ENCODE peak calls at places on chromosomes 5 and 9, in eight cellular contexts. K, N, Z, J, R, A, L and P are unnamed samples.
A peak's percentile ranks its signal among the peaks of the same experiment; 100 is the strongest.

GRCh38 chr9:111900081-111900805 is 3.6 kb downstream of the UGCG start:
- DNase-seq in K (no peak), N (no peak), Z (no peak), J (no peak), R (no peak), A (no peak), L (no peak), P (no peak)

GRCh38 chr9:16358751-16359150 is 511.7 kb downstream of the BNC2 start:
- DNase-seq in K (no peak), N (no peak), Z (no peak), J (no peak), R (no peak), A (no peak), L (no peak), P (no peak)

GRCh38 chr5:93845376-93845775 is 104.0 kb upstream of the POU5F2 start:
- DNase-seq in K (no peak), N (no peak), Z (no peak), J (no peak), R (no peak), A (no peak), L (no peak), P (no peak)

GRCh38 chr9:85600675-85601263 is 141.0 kb downstream of the AGTPBP1 start:
- DNase-seq in K (no peak), N (no peak), Z (no peak), J (peak; percentile 69), R (no peak), A (no peak), L (no peak), P (no peak)

GRCh38 chr5:60959156-60959555 is 14.2 kb downstream of the NDUFAF2 start:
- DNase-seq in K (no peak), N (no peak), Z (no peak), J (no peak), R (no peak), A (no peak), L (peak; percentile 40), P (no peak)

GRCh38 chr5:36528588-36528987 is 77.8 kb upstream of the SLC1A3 start:
- DNase-seq in K (no peak), N (no peak), Z (no peak), J (no peak), R (no peak), A (no peak), L (no peak), P (no peak)

GRCh38 chr9:127058645-127059021 is 63.8 kb downstream of the ANGPTL2 start:
- DNase-seq in K (no peak), N (no peak), Z (no peak), J (no peak), R (no peak), A (no peak), L (peak; percentile 48), P (no peak)

GRCh38 chr9:117488659-117489058 is 73.8 kb upstream of the ASTN2 start:
- DNase-seq in K (no peak), N (no peak), Z (no peak), J (no peak), R (no peak), A (no peak), L (no peak), P (no peak)

GRCh38 chr5:170184007-170184687 is 48.6 kb upstream of the C5orf58 start:
- DNase-seq in K (peak; percentile 85), N (peak; percentile 78), Z (no peak), J (peak; percentile 94), R (no peak), A (peak; percentile 69), L (peak; percentile 37), P (no peak)

GRCh38 chr5:72018158-72018803 is 89.0 kb upstream of the MAP1B start:
- DNase-seq in K (peak; percentile 56), N (peak; percentile 66), Z (peak; percentile 23), J (peak; percentile 84), R (peak; percentile 23), A (peak; percentile 25), L (peak; percentile 58), P (no peak)

GRCh38 chr5:135824541-135825041 is 9.9 kb upstream of the SLC25A48 start:
- DNase-seq in K (no peak), N (no peak), Z (no peak), J (no peak), R (no peak), A (no peak), L (no peak), P (no peak)

GRCh38 chr9:71121275-71122168 is at the start of gene TRPM3:
- DNase-seq in K (no peak), N (peak; percentile 47), Z (no peak), J (peak; percentile 62), R (no peak), A (no peak), L (no peak), P (no peak)

GRCh38 chr5:145680744-145681143 is 154.4 kb downstream of the PRELID2 start:
- DNase-seq in K (no peak), N (peak; percentile 4), Z (no peak), J (no peak), R (no peak), A (no peak), L (no peak), P (no peak)

GRCh38 chr5:145681686-145682085 is 153.5 kb downstream of the PRELID2 start:
- DNase-seq in K (peak; percentile 61), N (peak; percentile 36), Z (peak; percentile 20), J (peak; percentile 56), R (no peak), A (no peak), L (peak; percentile 73), P (no peak)

GRCh38 chr5:145681216-145681615 is 153.9 kb downstream of the PRELID2 start:
- DNase-seq in K (no peak), N (no peak), Z (no peak), J (no peak), R (no peak), A (no peak), L (no peak), P (no peak)

GRCh38 chr5:145678255-145678654 is 156.9 kb downstream of the PRELID2 start:
- DNase-seq in K (no peak), N (no peak), Z (no peak), J (no peak), R (no peak), A (no peak), L (no peak), P (no peak)

DNA sequence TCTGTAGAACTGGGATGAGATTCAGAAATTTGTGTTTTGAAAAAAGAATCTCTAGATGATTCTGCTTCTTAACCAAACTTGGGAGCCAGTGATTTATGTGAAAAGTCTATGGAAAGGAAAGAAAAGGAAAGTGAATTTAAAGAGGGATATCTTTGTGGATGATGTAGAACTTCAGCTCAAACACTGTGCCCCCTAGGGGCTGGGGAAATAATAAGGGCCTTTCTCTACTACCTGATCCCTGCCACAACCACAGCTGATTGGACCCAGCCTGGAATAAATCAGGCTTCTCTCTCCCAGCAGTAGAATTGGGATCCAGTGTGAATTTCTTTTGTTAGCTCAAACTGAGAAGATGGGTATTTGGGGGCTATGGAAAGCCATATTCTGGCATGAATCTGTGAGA is 155.0 kb downstream of the PRELID2 start:
- DNase-seq in K (no peak), N (no peak), Z (no peak), J (peak; percentile 44), R (no peak), A (no peak), L (no peak), P (no peak)
- TF ChIP-seq CTCF in K (no peak), N (peak; percentile 11), Z (peak; percentile 11), J (peak; percentile 29), R (no peak), A (peak; percentile 18), L (no peak), P (peak; percentile 31)

GRCh38 chr9:109460576-109460975 is 37.5 kb downstream of the PTPN3 start:
- DNase-seq in K (no peak), N (no peak), Z (no peak), J (no peak), R (no peak), A (no peak), L (no peak), P (no peak)

GRCh38 chr9:109456811-109457210 is 41.3 kb downstream of the PTPN3 start:
- DNase-seq in K (no peak), N (no peak), Z (no peak), J (no peak), R (no peak), A (no peak), L (no peak), P (no peak)

GRCh38 chr9:109455861-109456260 is 42.2 kb downstream of the PTPN3 start:
- DNase-seq in K (no peak), N (no peak), Z (no peak), J (peak; percentile 46), R (no peak), A (no peak), L (no peak), P (no peak)

GRCh38 chr9:109458453-109459211 is 39.5 kb downstream of the PTPN3 start:
- DNase-seq in K (no peak), N (no peak), Z (no peak), J (no peak), R (no peak), A (no peak), L (no peak), P (no peak)

GRCh38 chr9:109459423-109459822 is 38.7 kb downstream of the PTPN3 start:
- DNase-seq in K (no peak), N (no peak), Z (no peak), J (no peak), R (no peak), A (no peak), L (no peak), P (no peak)
- TF ChIP-seq CTCF in K (peak; percentile 19), N (no peak), Z (no peak), J (no peak), R (no peak), A (no peak), L (no peak), P (no peak)

DNA sequence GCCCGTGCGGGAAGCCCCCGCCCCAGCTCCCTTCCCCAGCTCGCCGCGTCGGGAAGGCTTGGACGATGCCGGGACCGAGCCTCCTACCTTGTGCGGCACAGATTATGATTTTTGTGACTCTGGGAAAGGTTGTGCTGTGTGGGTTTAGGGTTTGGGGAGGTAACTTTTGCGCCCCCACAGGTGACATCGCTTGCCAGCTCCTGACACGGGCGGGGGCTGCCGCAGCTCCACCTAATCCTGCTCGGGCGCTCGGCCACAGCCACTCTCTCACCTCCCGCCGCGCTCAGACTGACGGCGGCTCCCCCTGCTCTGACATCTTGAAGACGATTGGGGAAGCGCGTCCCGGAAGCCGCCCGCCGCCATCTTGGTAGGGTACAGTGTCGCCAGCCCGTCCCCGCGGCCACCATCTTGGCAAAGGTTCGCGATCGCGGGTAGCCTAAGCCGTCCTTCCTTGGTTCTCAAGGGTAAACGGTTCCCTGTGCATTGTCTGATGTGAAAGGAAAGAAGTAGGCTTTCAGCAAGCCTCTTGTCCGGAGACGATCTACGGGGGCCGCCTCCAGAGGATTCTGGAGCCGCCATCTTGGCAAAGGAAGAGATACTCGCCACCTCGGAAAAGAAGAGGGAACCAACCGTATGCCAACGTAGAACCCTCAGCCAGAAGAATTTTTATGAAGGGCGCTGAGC is 1.7 kb upstream of the NR3C1 start:
- DNase-seq in K (peak; percentile 81), N (peak; percentile 86), Z (peak; percentile 50), J (peak; percentile 81), R (peak; percentile 85), A (peak; percentile 67), L (peak; percentile 72), P (peak; percentile 18)
- TF ChIP-seq CTCF in K (no peak), N (no peak), Z (peak; percentile 19), J (no peak), R (no peak), A (peak; percentile 29), L (no peak), P (no peak)

DNA sequence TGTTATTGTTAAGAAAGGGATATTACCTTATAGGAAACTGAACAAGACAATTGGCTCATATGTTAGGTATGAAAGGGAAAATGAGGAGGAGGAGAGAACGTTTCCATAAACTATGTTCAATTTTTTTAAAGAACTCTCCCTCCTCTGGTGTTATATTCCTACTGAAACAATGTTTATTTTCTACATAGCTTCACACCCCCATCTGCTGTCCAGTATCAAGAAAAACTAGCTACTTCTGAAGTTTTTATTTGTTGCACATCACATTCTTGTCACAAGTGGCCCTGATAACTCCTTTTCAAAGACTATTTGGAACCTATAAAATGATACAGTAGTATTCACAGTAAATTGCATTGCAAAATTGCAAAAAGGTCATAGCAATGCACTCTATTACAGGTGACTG is 223.4 kb upstream of the FAM174A start:
- DNase-seq in K (no peak), N (no peak), Z (no peak), J (no peak), R (no peak), A (no peak), L (no peak), P (no peak)
- TF ChIP-seq CTCF in K (no peak), N (no peak), Z (no peak), J (no peak), R (no peak), A (no peak), L (no peak), P (peak; percentile 43)